ENCODE peak calls at places on chromosomes 1 and 21, in four cellular contexts. C is left lung, Q is fibroblast of lung, D is testis. J is an unnamed sample. For H3K4me1, the result is how much of the 10 kb centered on the place peaks cover.

GRCh38 chr1:107252271-107252670 is 111.4 kb downstream of the NTNG1 start:
- DNase-seq in C (no peak), Q (no peak), D (no peak), J (no peak)

GRCh38 chr1:20481158-20481617 is 4.8 kb downstream of the CAMK2N1 start:
- DNase-seq in C (no peak), Q (no peak), D (no peak), J (no peak)

GRCh38 chr21:42237577-42237976 is 18.6 kb downstream of the ABCG1 start:
- DNase-seq in C (no peak), Q (no peak), D (no peak), J (no peak)

GRCh38 chr1:36359911-36360310 is 25.8 kb downstream of the STK40 start:
- DNase-seq in C (no peak), Q (peak), D (no peak), J (no peak)

GRCh38 chr1:41504126-41505035 is 19.9 kb upstream of the EDN2 start:
- DNase-seq in C (peak), Q (peak), D (no peak), J (no peak)

GRCh38 chr1:92797961-92798360 is 13.1 kb upstream of the EVI5 start:
- DNase-seq in C (no peak), Q (peak), D (no peak), J (no peak)

GRCh38 chr1:168408531-168409242 is 128.0 kb downstream of the TBX19 start:
- DNase-seq in C (no peak), Q (peak), D (no peak), J (no peak)

GRCh38 chr1:7478797-7479499 is 292.1 kb upstream of the VAMP3 start:
- DNase-seq in C (peak), Q (peak), D (peak), J (peak)

GRCh38 chr1:164261691-164262240 is 297.2 kb upstream of the PBX1 start:
- DNase-seq in C (no peak), Q (no peak), D (no peak), J (no peak)

GRCh38 chr1:56758135-56758534 is 61.1 kb downstream of the FYB2 start:
- DNase-seq in C (no peak), Q (no peak), D (peak), J (no peak)

GRCh38 chr1:162405800-162406199 is 6.1 kb downstream of the SH2D1B start:
- DNase-seq in C (no peak), Q (no peak), D (no peak), J (no peak)

GRCh38 chr1:155522069-155522468 is 40.5 kb downstream of the ASH1L start:
- DNase-seq in C (no peak), Q (peak), D (no peak), J (no peak)

DNA sequence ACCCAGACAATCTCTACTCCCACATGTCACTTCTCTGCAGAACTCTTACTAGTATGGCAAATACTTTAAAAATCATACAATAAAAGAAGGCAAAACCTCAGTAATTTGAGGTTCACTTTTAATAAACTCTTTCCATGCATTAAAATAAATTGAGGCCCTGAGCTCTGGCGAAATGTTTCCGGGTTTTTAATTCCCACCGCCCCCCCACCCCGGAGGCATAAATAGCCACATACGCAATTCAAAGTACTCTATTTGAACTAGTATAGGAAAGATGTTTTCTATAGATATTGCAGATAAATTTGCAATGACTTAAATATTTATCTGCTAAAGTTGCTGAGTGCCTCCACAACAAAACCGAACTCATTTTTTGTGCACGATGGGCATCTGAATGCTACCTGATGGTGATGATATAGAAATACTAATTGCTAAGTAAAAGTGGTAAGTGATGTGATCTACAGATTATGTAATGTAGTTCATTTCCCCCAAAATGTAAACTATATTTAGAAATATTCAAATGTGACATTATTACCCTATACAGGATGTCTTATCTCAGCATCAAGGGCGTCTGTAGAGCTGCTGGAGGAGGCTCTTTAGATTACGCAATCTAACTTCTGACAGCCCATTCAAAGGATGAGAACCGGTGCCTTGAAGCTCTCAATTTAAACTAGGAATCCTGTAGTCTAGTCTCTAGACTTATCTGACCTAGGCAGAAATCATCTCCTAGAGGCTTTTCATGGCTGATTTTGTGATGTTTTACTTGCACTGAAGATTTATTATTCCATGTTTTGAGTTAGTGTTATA is 8.6 kb downstream of the IRF2BP2 start:
- DNase-seq in C (no peak), Q (peak), D (no peak), J (no peak)
- H3K4me1 ChIP-seq in C (half or more), Q (under half), D (half or more), J (half or more)

DNA sequence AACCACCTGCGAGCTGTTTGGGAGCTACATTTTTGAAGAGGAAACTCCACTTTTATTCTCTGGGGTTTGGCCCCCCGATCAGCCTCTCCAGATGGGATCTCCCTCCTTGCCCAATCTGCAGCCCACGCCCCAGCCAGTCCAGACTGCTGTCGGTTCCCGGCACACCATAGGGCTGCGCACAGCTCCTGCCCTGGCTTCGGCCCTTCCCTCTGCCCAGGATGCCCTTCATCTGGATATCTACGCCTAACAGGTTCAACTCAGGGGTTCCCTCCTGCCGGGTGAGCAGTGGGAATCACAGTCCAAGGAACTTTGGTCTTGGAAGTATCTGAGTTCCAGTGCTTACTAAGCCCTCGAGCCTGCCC is 135.3 kb downstream of the KAZN start:
- DNase-seq in C (no peak), Q (no peak), D (no peak), J (no peak)
- H3K4me3 ChIP-seq in C (no peak), Q (no peak), D (no peak), J (no peak)

DNA sequence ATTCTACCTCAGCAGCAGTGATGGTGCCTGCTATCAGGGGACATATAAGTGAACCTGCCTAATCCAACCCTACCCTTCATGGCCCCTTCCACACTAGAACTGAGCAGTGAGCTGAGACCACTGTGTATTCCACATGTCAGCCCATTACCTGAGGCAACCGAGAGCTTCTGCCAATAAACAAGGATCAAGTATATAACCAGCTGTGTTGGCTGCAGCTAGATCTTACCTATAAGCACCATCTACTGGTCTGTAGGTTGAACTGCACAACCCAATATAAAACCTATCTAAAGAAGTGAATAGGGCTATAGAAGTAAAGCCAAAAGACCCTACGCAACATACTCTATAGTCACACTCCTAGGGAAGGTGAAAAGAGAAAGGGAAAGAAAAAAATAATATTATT is 376.9 kb downstream of the HHIPL2 start:
- DNase-seq in C (no peak), Q (peak), D (no peak), J (no peak)
- H3K4me1 ChIP-seq in C (under half), Q (under half), D (under half), J (under half)

GRCh38 chr1:204878835-204879234 is 8.2 kb downstream of the NFASC start:
- DNase-seq in C (no peak), Q (no peak), D (no peak), J (no peak)
- H3K4me3 ChIP-seq in C (no peak), Q (no peak), D (no peak), J (no peak)

GRCh38 chr1:210540288-210540687 is 211.6 kb downstream of the HHAT start:
- DNase-seq in C (no peak), Q (no peak), D (no peak), J (no peak)

GRCh38 chr1:210531475-210532222 is 202.9 kb downstream of the HHAT start:
- DNase-seq in C (no peak), Q (no peak), D (no peak), J (no peak)

GRCh38 chr1:210536263-210536961 is 207.7 kb downstream of the HHAT start:
- DNase-seq in C (no peak), Q (no peak), D (no peak), J (no peak)

GRCh38 chr1:210532223-210532598 is 203.5 kb downstream of the HHAT start:
- DNase-seq in C (no peak), Q (no peak), D (no peak), J (no peak)

DNA sequence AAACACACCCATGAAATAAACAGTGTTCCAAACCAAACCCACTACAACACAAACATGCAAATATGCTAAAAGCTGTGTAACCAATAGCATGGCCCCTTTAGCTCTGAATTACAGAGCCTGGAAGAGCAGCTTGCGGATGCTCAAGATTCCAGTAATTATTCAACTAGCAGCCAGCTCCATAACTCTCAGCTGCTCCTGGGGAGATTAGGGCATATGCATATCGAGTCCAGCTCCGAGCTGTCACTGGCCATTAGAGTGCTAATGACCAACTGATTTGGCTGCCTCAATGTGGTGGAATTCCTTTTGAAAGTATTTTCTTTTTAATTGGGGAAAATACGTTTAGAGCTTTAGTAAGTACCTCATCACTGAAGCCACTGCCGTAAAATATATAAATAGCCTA is 207.1 kb downstream of the HHAT start:
- DNase-seq in C (no peak), Q (no peak), D (no peak), J (no peak)
- H3K4me1 ChIP-seq in C (under half), Q (under half), D (under half), J (under half)

DNA sequence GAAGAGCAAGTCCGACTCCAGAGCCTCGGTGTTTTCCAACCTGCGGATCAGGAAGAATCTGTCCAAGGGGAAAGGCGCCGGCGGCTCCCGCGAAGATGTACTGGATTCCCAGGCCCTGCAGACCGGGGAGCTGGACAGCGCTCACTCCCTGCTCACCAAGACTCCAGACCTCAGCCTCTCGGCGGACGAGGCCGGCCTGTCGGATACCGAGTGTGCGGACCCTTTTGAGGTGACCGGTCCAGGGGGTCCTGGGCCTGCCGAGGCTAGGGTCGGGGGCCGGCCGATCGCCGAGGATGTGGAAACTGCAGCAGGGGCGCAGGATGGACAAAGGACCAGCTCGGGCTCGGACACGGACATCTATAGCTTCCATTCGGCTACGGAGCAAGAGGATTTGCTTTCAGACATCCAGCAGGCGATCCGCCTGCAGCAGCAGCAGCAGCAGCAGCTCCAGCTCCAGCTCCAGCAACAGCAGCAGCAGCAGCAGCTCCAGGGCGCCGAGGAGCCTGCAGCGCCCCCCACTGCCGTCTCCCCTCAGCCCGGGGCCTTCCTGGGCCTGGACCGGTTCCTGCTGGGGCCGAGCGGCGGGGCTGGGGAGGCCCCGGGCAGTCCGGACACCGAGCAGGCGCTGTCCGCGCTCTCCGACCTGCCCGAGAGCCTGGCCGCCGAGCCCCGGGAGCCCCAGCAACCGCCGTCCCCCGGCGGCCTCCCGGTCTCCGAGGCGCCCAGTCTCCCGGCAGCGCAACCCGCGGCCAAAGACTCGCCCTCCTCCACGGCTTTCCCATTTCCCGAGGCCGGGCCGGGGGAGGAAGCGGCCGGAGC is 827 bp downstream of the FMN2 start:
- DNase-seq in C (peak), Q (peak), D (peak), J (peak)
- H3K4me3 ChIP-seq in C (no peak), Q (peak), D (peak), J (peak)

DNA sequence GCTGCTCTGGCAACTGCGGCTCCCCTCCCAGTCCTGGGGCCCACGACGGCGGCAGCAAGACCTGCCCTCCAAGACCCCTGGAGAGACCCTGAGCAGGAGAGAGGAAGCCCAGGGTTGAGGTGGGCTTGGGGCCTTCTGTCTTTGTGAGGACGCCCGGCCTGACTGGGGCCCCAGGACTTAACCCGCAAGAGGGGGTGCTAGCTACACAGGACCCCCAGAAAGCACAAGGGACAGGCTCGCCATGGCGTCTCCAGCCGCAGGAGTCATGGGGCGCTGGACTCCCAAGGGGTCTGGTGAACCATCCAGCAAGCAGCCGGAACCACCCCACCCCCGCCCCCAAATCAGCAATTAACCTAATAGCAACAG is 699 bp downstream of the C1QTNF12 start:
- DNase-seq in C (no peak), Q (no peak), D (no peak), J (no peak)
- H3K4me1 ChIP-seq in C (under half), Q (under half), D (under half), J (under half)

GRCh38 chr21:44874240-44874496 is 678 bp upstream of the PTTG1IP start:
- DNase-seq in C (no peak), Q (no peak), D (no peak), J (no peak)

GRCh38 chr21:44873356-44874239 is at the start of gene PTTG1IP:
- DNase-seq in C (peak), Q (peak), D (peak), J (peak)

GRCh38 chr21:44872266-44872567 is 1.3 kb downstream of the PTTG1IP start:
- DNase-seq in C (no peak), Q (no peak), D (no peak), J (no peak)

GRCh38 chr21:44871576-44872265 is 1.8 kb downstream of the PTTG1IP start:
- DNase-seq in C (no peak), Q (peak), D (peak), J (peak)

GRCh38 chr21:44872568-44873355 is 728 bp downstream of the PTTG1IP start:
- DNase-seq in C (no peak), Q (peak), D (peak), J (peak)
- H3K4me3 ChIP-seq in C (peak), Q (peak), D (peak), J (peak)